ENCODE peak calls at places on chromosome 13, in seven cellular contexts. One of them, this sample, is unnamed.

GRCh38 chr13:73224708-73225107 is 165.9 kb downstream of the KLF5 start:
- DNase-seq in epithelial cell of prostate: no peak
- DNase-seq in occipital lobe: no peak
- DNase-seq in AG10803: peak; percentile 85
- DNase-seq in NCI-H345: no peak
- DNase-seq in activated naive CD8-positive, alpha-beta T cell treated with anti-CD3 and anti-CD28 coated beads, Interleukin-2, amount 10 ng/mL, durations not matched to agents 7 days and 5 days: no peak
- DNase-seq in hepatocyte: no peak
- DNase-seq in this sample: peak; percentile 69

GRCh38 chr13:68023838-68024581 is 793.9 kb upstream of the PCDH9 start:
- DNase-seq in epithelial cell of prostate: no peak
- DNase-seq in occipital lobe: no peak
- DNase-seq in AG10803: no peak
- DNase-seq in NCI-H345: no peak
- DNase-seq in activated naive CD8-positive, alpha-beta T cell treated with anti-CD3 and anti-CD28 coated beads, Interleukin-2, amount 10 ng/mL, durations not matched to agents 7 days and 5 days: no peak
- DNase-seq in hepatocyte: no peak
- DNase-seq in this sample: no peak

GRCh38 chr13:85266771-85267170 is 532.4 kb downstream of the SLITRK6 start:
- DNase-seq in epithelial cell of prostate: no peak
- DNase-seq in occipital lobe: no peak
- DNase-seq in AG10803: no peak
- DNase-seq in NCI-H345: no peak
- DNase-seq in activated naive CD8-positive, alpha-beta T cell treated with anti-CD3 and anti-CD28 coated beads, Interleukin-2, amount 10 ng/mL, durations not matched to agents 7 days and 5 days: no peak
- DNase-seq in hepatocyte: no peak
- DNase-seq in this sample: no peak

GRCh38 chr13:28716511-28716910 is 2.3 kb downstream of the SLC46A3 start:
- DNase-seq in epithelial cell of prostate: peak; percentile 45
- DNase-seq in occipital lobe: no peak
- DNase-seq in AG10803: peak; percentile 81
- DNase-seq in NCI-H345: no peak
- DNase-seq in activated naive CD8-positive, alpha-beta T cell treated with anti-CD3 and anti-CD28 coated beads, Interleukin-2, amount 10 ng/mL, durations not matched to agents 7 days and 5 days: no peak
- DNase-seq in hepatocyte: peak; percentile 46
- DNase-seq in this sample: peak; percentile 97

GRCh38 chr13:27280009-27280646 is 9.5 kb downstream of the RASL11A start:
- DNase-seq in epithelial cell of prostate: no peak
- DNase-seq in occipital lobe: no peak
- DNase-seq in AG10803: no peak
- DNase-seq in NCI-H345: no peak
- DNase-seq in activated naive CD8-positive, alpha-beta T cell treated with anti-CD3 and anti-CD28 coated beads, Interleukin-2, amount 10 ng/mL, durations not matched to agents 7 days and 5 days: no peak
- DNase-seq in hepatocyte: no peak
- DNase-seq in this sample: no peak

GRCh38 chr13:30857636-30858035 is 48.4 kb upstream of the MEDAG start:
- DNase-seq in epithelial cell of prostate: no peak
- DNase-seq in occipital lobe: no peak
- DNase-seq in AG10803: no peak
- DNase-seq in NCI-H345: no peak
- DNase-seq in activated naive CD8-positive, alpha-beta T cell treated with anti-CD3 and anti-CD28 coated beads, Interleukin-2, amount 10 ng/mL, durations not matched to agents 7 days and 5 days: no peak
- DNase-seq in hepatocyte: no peak
- DNase-seq in this sample: no peak

GRCh38 chr13:32016631-32017030 is 14.9 kb upstream of the FRY start:
- DNase-seq in epithelial cell of prostate: no peak
- DNase-seq in occipital lobe: no peak
- DNase-seq in AG10803: peak; percentile 50
- DNase-seq in NCI-H345: no peak
- DNase-seq in activated naive CD8-positive, alpha-beta T cell treated with anti-CD3 and anti-CD28 coated beads, Interleukin-2, amount 10 ng/mL, durations not matched to agents 7 days and 5 days: no peak
- DNase-seq in hepatocyte: peak; percentile 18
- DNase-seq in this sample: no peak

GRCh38 chr13:39100996-39101751 is 62.9 kb downstream of the NHLRC3 start:
- DNase-seq in epithelial cell of prostate: no peak
- DNase-seq in occipital lobe: peak; percentile 8
- DNase-seq in AG10803: no peak
- DNase-seq in NCI-H345: no peak
- DNase-seq in activated naive CD8-positive, alpha-beta T cell treated with anti-CD3 and anti-CD28 coated beads, Interleukin-2, amount 10 ng/mL, durations not matched to agents 7 days and 5 days: no peak
- DNase-seq in hepatocyte: no peak
- DNase-seq in this sample: no peak

GRCh38 chr13:48749699-48750473 is 96.2 kb downstream of the CYSLTR2 start:
- DNase-seq in epithelial cell of prostate: peak; percentile 95
- DNase-seq in occipital lobe: peak; percentile 47
- DNase-seq in AG10803: peak; percentile 91
- DNase-seq in NCI-H345: no peak
- DNase-seq in activated naive CD8-positive, alpha-beta T cell treated with anti-CD3 and anti-CD28 coated beads, Interleukin-2, amount 10 ng/mL, durations not matched to agents 7 days and 5 days: no peak
- DNase-seq in hepatocyte: peak; percentile 92
- DNase-seq in this sample: peak; percentile 100

GRCh38 chr13:44801990-44802389 is 187.3 kb downstream of the NUFIP1 start:
- DNase-seq in epithelial cell of prostate: no peak
- DNase-seq in occipital lobe: no peak
- DNase-seq in AG10803: peak; percentile 78
- DNase-seq in NCI-H345: no peak
- DNase-seq in activated naive CD8-positive, alpha-beta T cell treated with anti-CD3 and anti-CD28 coated beads, Interleukin-2, amount 10 ng/mL, durations not matched to agents 7 days and 5 days: no peak
- DNase-seq in hepatocyte: peak; percentile 38
- DNase-seq in this sample: peak; percentile 87

GRCh38 chr13:24265453-24265852 is 43.9 kb upstream of the C1QTNF9 start:
- DNase-seq in epithelial cell of prostate: no peak
- DNase-seq in occipital lobe: no peak
- DNase-seq in AG10803: no peak
- DNase-seq in NCI-H345: no peak
- DNase-seq in activated naive CD8-positive, alpha-beta T cell treated with anti-CD3 and anti-CD28 coated beads, Interleukin-2, amount 10 ng/mL, durations not matched to agents 7 days and 5 days: no peak
- DNase-seq in hepatocyte: no peak
- DNase-seq in this sample: no peak

GRCh38 chr13:72437458-72437857 is 290.0 kb downstream of the MZT1 start:
- DNase-seq in epithelial cell of prostate: peak; percentile 36
- DNase-seq in occipital lobe: no peak
- DNase-seq in AG10803: peak; percentile 46
- DNase-seq in NCI-H345: no peak
- DNase-seq in activated naive CD8-positive, alpha-beta T cell treated with anti-CD3 and anti-CD28 coated beads, Interleukin-2, amount 10 ng/mL, durations not matched to agents 7 days and 5 days: no peak
- DNase-seq in hepatocyte: no peak
- DNase-seq in this sample: peak; percentile 82

GRCh38 chr13:24071423-24072075 is 89.0 kb upstream of the SPATA13 start:
- DNase-seq in epithelial cell of prostate: no peak
- DNase-seq in occipital lobe: no peak
- DNase-seq in AG10803: peak; percentile 85
- DNase-seq in NCI-H345: no peak
- DNase-seq in activated naive CD8-positive, alpha-beta T cell treated with anti-CD3 and anti-CD28 coated beads, Interleukin-2, amount 10 ng/mL, durations not matched to agents 7 days and 5 days: no peak
- DNase-seq in hepatocyte: no peak
- DNase-seq in this sample: peak; percentile 42

GRCh38 chr13:45659536-45659935 is 42.6 kb upstream of the CBY2 start:
- DNase-seq in epithelial cell of prostate: no peak
- DNase-seq in occipital lobe: no peak
- DNase-seq in AG10803: no peak
- DNase-seq in NCI-H345: no peak
- DNase-seq in activated naive CD8-positive, alpha-beta T cell treated with anti-CD3 and anti-CD28 coated beads, Interleukin-2, amount 10 ng/mL, durations not matched to agents 7 days and 5 days: no peak
- DNase-seq in hepatocyte: no peak
- DNase-seq in this sample: no peak

GRCh38 chr13:77014906-77015685 is 11.9 kb downstream of the FBXL3 start:
- DNase-seq in epithelial cell of prostate: no peak
- DNase-seq in occipital lobe: no peak
- DNase-seq in AG10803: no peak
- DNase-seq in NCI-H345: no peak
- DNase-seq in activated naive CD8-positive, alpha-beta T cell treated with anti-CD3 and anti-CD28 coated beads, Interleukin-2, amount 10 ng/mL, durations not matched to agents 7 days and 5 days: no peak
- DNase-seq in hepatocyte: no peak
- DNase-seq in this sample: no peak

GRCh38 chr13:113105032-113105993 is at the start of gene F7:
- DNase-seq in epithelial cell of prostate: no peak
- DNase-seq in occipital lobe: no peak
- DNase-seq in AG10803: peak; percentile 8
- DNase-seq in NCI-H345: peak; percentile 55
- DNase-seq in activated naive CD8-positive, alpha-beta T cell treated with anti-CD3 and anti-CD28 coated beads, Interleukin-2, amount 10 ng/mL, durations not matched to agents 7 days and 5 days: no peak
- DNase-seq in hepatocyte: peak; percentile 88
- DNase-seq in this sample: no peak